ENCODE peak calls at places on chromosomes 1 and 21, in four cellular contexts. One of them, this sample, is unnamed.

GRCh38 chr1:33221385-33221758 is 34.9 kb upstream of the ZNF362 start:
- DNase-seq in K562: no peak
- DNase-seq in HepG2: no peak
- DNase-seq in GM12878: no peak
- DNase-seq in this sample: no peak

GRCh38 chr1:187051618-187052232 is 223.0 kb downstream of the PLA2G4A start:
- DNase-seq in K562: peak; percentile 63
- DNase-seq in HepG2: peak; percentile 19
- DNase-seq in GM12878: peak; percentile 19
- DNase-seq in this sample: peak; percentile 54

GRCh38 chr1:178238722-178239510 is 145.0 kb downstream of the RASAL2 start:
- DNase-seq in GM12878: no peak
- DNase-seq in K562: no peak
- DNase-seq in HepG2: peak; percentile 91
- DNase-seq in this sample: no peak

GRCh38 chr1:212037900-212038299 is 2.4 kb downstream of the DTL start:
- DNase-seq in K562: peak; percentile 24
- DNase-seq in HepG2: peak; percentile 28
- DNase-seq in GM12878: no peak
- DNase-seq in this sample: no peak

GRCh38 chr1:227325195-227325594 is 6.9 kb upstream of the CDC42BPA start:
- DNase-seq in GM12878: no peak
- DNase-seq in HepG2: no peak
- DNase-seq in K562: no peak
- DNase-seq in this sample: no peak

GRCh38 chr1:19514391-19514831 is 29.1 kb upstream of the CAPZB start:
- DNase-seq in GM12878: no peak
- DNase-seq in K562: no peak
- DNase-seq in HepG2: no peak
- DNase-seq in this sample: no peak

GRCh38 chr1:25573591-25573930 is 30.2 kb downstream of the LDLRAP1 start:
- DNase-seq in GM12878: no peak
- DNase-seq in K562: no peak
- DNase-seq in HepG2: peak; percentile 34
- DNase-seq in this sample: no peak

GRCh38 chr1:198031086-198031485 is 113.9 kb downstream of the LHX9 start:
- DNase-seq in K562: no peak
- DNase-seq in HepG2: no peak
- DNase-seq in GM12878: no peak
- DNase-seq in this sample: no peak

GRCh38 chr21:41453761-41454160 is 27.7 kb downstream of the MX1 start:
- DNase-seq in GM12878: no peak
- DNase-seq in K562: no peak
- DNase-seq in HepG2: no peak
- DNase-seq in this sample: no peak

GRCh38 chr21:44509539-44509938 is 30.5 kb downstream of the KRTAP10-1 start:
- DNase-seq in GM12878: no peak
- DNase-seq in K562: no peak
- DNase-seq in HepG2: no peak
- DNase-seq in this sample: no peak

GRCh38 chr1:232538224-232538942 is 91.5 kb downstream of the SIPA1L2 start:
- DNase-seq in K562: no peak
- DNase-seq in GM12878: no peak
- DNase-seq in HepG2: peak; percentile 2
- DNase-seq in this sample: peak; percentile 66

GRCh38 chr21:36104306-36105300 is 30.3 kb upstream of the CBR3 start:
- DNase-seq in HepG2: no peak
- DNase-seq in K562: peak; percentile 60
- DNase-seq in GM12878: no peak
- DNase-seq in this sample: peak; percentile 59

GRCh38 chr1:203046984-203047630 is 20.8 kb downstream of the PPFIA4 start:
- DNase-seq in GM12878: no peak
- DNase-seq in K562: peak; percentile 23
- DNase-seq in HepG2: no peak
- DNase-seq in this sample: no peak

GRCh38 chr1:84573967-84574842 is at the start of gene CTBS:
- DNase-seq in K562: peak; percentile 92
- DNase-seq in GM12878: peak; percentile 45
- DNase-seq in HepG2: peak; percentile 71
- DNase-seq in this sample: peak; percentile 98

GRCh38 chr21:33492571-33492970 is 1.1 kb upstream of the DNAJC28 start:
- DNase-seq in HepG2: no peak
- DNase-seq in GM12878: no peak
- DNase-seq in K562: no peak
- DNase-seq in this sample: no peak

GRCh38 chr1:1157914-1158710 is 15.6 kb upstream of the TTLL10 start:
- DNase-seq in GM12878: no peak
- DNase-seq in K562: peak; percentile 48
- DNase-seq in HepG2: peak; percentile 66
- DNase-seq in this sample: no peak

DNA sequence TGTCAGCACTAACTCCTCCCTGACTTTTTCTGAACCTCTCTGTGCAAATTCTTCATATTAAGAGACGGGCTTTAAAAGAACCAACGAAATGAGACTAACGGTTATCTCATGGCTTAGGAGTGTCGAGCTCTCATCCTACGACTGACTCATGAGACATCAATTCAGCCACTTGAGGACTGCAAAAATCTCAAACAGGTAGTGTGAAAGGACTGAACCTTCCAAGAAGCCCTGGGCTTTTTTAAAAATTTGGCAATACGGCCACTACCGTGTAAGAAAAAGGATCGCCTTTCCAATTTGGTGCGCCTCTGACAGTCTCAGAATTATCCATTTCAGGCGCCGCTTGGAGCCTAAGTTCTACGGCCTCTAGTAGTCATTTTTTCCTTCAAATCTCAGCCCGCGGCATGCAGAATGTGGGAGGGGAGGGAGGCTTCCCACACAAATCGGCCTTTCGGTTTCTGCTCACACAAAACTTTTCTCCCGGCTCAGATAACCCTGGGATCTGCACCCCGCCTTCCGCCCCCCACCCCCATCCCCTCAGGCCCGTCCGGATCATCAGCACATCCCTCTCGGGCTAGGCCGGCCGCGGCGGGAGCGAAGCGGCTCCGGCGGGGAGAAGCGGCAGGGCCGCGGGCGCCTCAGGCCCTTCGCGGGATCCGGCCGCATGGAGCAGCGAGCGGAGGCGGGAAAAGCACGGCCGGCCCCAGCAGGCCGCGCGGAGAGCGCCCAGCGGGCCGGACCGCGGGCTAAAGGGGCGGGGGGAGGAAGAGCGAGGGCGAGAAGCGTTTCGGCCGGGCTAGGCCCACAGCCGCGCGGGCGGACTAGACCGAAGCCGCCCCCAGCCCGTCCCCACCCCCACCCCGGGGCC is 606 bp downstream of the HNRNPR start:
- DNase-seq in GM12878: no peak
- DNase-seq in K562: peak; percentile 73
- DNase-seq in HepG2: peak; percentile 25
- DNase-seq in this sample: peak; percentile 20
- TF ChIP-seq TARDBP in GM12878: no peak
- TF ChIP-seq TARDBP in K562: no peak
- TF ChIP-seq TARDBP in HepG2: no peak
- TF ChIP-seq TARDBP in this sample: no peak

DNA sequence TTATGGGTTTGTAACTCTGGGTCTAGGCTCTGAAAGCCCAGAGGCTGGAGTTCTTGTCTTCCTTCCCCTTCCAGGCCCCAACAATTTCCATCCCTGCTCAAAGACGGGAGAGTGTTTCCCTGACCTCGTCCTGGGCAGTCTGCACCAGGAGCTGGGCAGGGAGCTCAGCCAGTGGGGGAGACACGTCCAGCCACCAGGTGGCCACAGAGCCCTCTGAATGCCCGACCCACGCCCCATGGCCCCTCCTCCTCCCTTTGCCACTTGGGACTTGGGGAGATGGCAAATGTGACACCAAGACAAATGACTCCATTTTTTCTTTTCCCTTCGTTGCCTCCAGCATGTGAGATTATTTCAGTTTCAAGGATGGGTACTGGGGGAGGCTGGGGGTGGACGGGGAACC is 159.9 kb upstream of the AJAP1 start:
- DNase-seq in HepG2: no peak
- DNase-seq in GM12878: no peak
- DNase-seq in K562: no peak
- DNase-seq in this sample: no peak
- TF ChIP-seq TARDBP in HepG2: no peak
- TF ChIP-seq TARDBP in GM12878: no peak
- TF ChIP-seq TARDBP in K562: no peak
- TF ChIP-seq TARDBP in this sample: no peak

GRCh38 chr1:230682882-230683610 is 30.9 kb downstream of the AGT start:
- DNase-seq in K562: no peak
- DNase-seq in HepG2: no peak
- DNase-seq in GM12878: no peak
- DNase-seq in this sample: no peak
- TF ChIP-seq TARDBP in K562: no peak
- TF ChIP-seq TARDBP in HepG2: no peak
- TF ChIP-seq TARDBP in GM12878: no peak
- TF ChIP-seq TARDBP in this sample: no peak

GRCh38 chr1:234753979-234754378 is 144.0 kb upstream of the IRF2BP2 start:
- DNase-seq in GM12878: no peak
- DNase-seq in K562: no peak
- DNase-seq in HepG2: no peak
- DNase-seq in this sample: no peak

GRCh38 chr1:234752927-234753326 is 142.9 kb upstream of the IRF2BP2 start:
- DNase-seq in GM12878: no peak
- DNase-seq in HepG2: no peak
- DNase-seq in K562: no peak
- DNase-seq in this sample: no peak

GRCh38 chr1:234756857-234757256 is 146.9 kb upstream of the IRF2BP2 start:
- DNase-seq in K562: no peak
- DNase-seq in HepG2: no peak
- DNase-seq in GM12878: no peak
- DNase-seq in this sample: no peak

GRCh38 chr1:234756066-234756783 is 146.2 kb upstream of the IRF2BP2 start:
- DNase-seq in GM12878: no peak
- DNase-seq in HepG2: no peak
- DNase-seq in K562: no peak
- DNase-seq in this sample: no peak

DNA sequence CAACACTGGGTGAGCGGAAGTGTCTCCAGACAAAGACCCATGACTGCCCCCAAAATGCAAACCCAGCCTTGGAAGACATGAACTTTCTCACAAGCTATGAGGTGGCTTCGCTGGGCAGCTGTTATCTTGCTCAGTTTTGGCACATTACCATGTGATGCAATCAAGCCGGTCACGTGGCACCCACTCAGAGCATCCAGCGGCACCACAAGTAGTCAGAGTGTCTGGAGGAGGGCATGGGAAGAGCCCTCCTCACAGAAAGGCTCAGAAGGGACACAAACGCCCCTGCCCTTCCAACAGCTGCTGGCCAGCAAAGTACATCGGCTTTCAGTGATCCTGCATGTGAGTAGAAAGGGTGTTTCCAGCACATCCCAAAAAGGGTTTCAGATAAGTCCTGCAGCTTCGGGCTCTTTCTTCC is 145.5 kb upstream of the IRF2BP2 start:
- DNase-seq in K562: peak; percentile 66
- DNase-seq in GM12878: no peak
- DNase-seq in HepG2: no peak
- DNase-seq in this sample: no peak
- TF ChIP-seq TARDBP in K562: no peak
- TF ChIP-seq TARDBP in GM12878: no peak
- TF ChIP-seq TARDBP in HepG2: no peak
- TF ChIP-seq TARDBP in this sample: no peak

DNA sequence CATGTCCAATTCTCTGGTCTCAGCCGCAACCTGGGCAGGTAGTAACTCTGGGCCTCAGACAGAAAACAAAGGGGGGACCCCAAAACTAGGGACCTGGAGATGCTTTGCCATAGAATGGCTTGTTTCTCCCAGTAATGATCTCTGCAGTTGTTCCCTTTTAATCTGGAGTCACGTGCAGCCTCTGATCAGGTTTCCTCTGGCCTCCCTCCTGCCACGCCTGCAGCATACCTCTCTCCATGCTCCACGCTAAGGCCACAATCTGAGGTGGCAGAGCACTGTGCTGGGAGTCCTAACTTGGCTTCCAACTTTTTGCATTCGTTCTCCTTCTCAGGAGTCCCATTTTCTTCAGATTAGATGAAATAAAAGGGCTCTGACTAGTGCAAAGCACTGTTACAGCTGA is 1.9 kb downstream of the PABPC4 start:
- DNase-seq in K562: peak; percentile 37
- DNase-seq in GM12878: no peak
- DNase-seq in HepG2: peak; percentile 18
- DNase-seq in this sample: peak; percentile 44
- TF ChIP-seq TARDBP in K562: no peak
- TF ChIP-seq TARDBP in GM12878: no peak
- TF ChIP-seq TARDBP in HepG2: no peak
- TF ChIP-seq TARDBP in this sample: no peak

DNA sequence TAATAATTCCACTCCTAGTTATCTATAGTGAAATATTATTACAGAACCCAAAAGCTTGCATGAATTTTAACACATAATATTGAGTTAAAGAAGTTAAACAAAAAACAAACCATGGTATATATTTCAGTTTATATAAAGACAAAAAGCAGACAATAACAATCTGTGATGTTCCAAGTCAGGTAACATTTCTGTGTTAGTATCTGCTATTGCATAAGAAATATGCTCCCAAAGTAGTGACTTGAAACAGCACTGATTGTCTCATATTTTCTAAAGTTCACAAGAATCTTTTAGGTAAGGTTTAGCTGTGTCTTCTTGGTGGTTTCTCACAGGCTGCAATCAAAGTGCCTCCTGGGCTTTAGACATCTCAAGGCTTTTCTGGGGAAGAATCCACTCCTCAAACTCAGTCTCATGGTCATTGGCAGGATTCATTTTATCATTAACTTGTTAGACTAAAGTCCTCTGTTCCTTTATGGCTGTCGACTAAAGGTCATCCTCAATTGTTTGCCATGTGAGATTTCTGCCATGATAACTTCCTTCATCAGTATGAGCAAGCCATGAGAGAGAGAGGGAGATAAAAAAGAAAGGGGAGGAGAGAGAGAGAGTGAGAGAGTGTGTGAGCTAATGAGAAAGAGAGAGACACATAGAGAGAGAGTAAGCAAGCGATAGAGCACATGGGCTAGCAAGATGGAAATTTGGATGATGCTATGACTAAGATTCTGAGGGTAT is 19.9 kb downstream of the GBP1 start:
- DNase-seq in HepG2: peak; percentile 95
- DNase-seq in GM12878: no peak
- DNase-seq in K562: no peak
- DNase-seq in this sample: no peak
- TF ChIP-seq TARDBP in HepG2: peak; percentile 55
- TF ChIP-seq TARDBP in GM12878: no peak
- TF ChIP-seq TARDBP in K562: no peak
- TF ChIP-seq TARDBP in this sample: no peak

This sample was measured in HEK293T.